ENCODE peak calls at places on chromosomes 12 and 14, in nine cellular contexts. J, M, L, W, T, Q, E, F and G are unnamed samples.

GRCh38 chr12:54616933-54617535 is 17.7 kb downstream of the LACRT start:
- DNase-seq in T (no peak), F (no peak), L (no peak), Q (no peak), J (no peak), M (no peak), W (no peak), E (no peak), G (no peak)

GRCh38 chr14:104284107-104284592 is 145.8 kb downstream of the KIF26A start:
- DNase-seq in M (no peak), E (peak; percentile 21), L (peak; percentile 2), W (peak; percentile 85), J (peak; percentile 21), F (no peak), T (peak; percentile 39), Q (no peak), G (no peak)

GRCh38 chr14:106318700-106319099 is 792.3 kb downstream of the TMEM121 start:
- DNase-seq in T (no peak), F (no peak), M (no peak), W (peak; percentile 36), E (no peak), L (no peak), J (no peak), Q (no peak), G (peak; percentile 29)

GRCh38 chr14:93832665-93833064 is 44.4 kb upstream of the PRIMA1 start:
- DNase-seq in M (no peak), E (peak; percentile 51), F (no peak), T (no peak), J (no peak), Q (no peak), W (peak; percentile 83), L (peak; percentile 83), G (no peak)

GRCh38 chr12:109760031-109760929 is 46.7 kb downstream of the FAM222A start:
- DNase-seq in L (peak; percentile 79), M (peak; percentile 17), Q (no peak), T (no peak), J (no peak), F (no peak), W (peak; percentile 54), E (peak; percentile 77), G (no peak)

GRCh38 chr14:91113829-91114078 is at the start of gene DGLUCY:
- DNase-seq in F (no peak), J (peak; percentile 94), M (peak; percentile 85), L (peak; percentile 87), Q (no peak), T (peak; percentile 87), E (peak; percentile 92), W (no peak), G (no peak)

GRCh38 chr12:88006351-88006750 is 22.9 kb downstream of the C12orf50 start:
- DNase-seq in Q (no peak), F (no peak), E (no peak), T (no peak), M (no peak), W (no peak), L (no peak), J (no peak), G (no peak)

GRCh38 chr14:99725774-99726537 is 41.9 kb downstream of the CYP46A1 start:
- DNase-seq in Q (no peak), M (peak; percentile 73), W (peak; percentile 48), J (no peak), L (peak; percentile 5), F (no peak), E (no peak), T (no peak), G (no peak)

GRCh38 chr12:57629897-57630471 is 3.0 kb downstream of the B4GALNT1 start:
- DNase-seq in W (no peak), Q (peak; percentile 17), T (no peak), L (no peak), E (no peak), M (peak; percentile 15), F (peak; percentile 69), J (no peak), G (no peak)

GRCh38 chr14:54606178-54606577 is 39.2 kb downstream of the SAMD4A start:
- DNase-seq in T (no peak), W (no peak), Q (no peak), J (no peak), M (peak; percentile 44), E (peak; percentile 84), F (no peak), L (no peak), G (no peak)

GRCh38 chr14:65167072-65167645 is 64.8 kb upstream of the MAX start:
- DNase-seq in M (no peak), W (no peak), Q (no peak), E (no peak), L (no peak), F (no peak), J (no peak), T (no peak), G (no peak)

GRCh38 chr14:64193821-64194220 is 100.3 kb downstream of the ESR2 start:
- DNase-seq in W (no peak), J (no peak), Q (no peak), L (peak; percentile 85), T (no peak), E (no peak), M (no peak), F (no peak), G (no peak)

GRCh38 chr14:23478109-23478698 is 8.7 kb downstream of the NGDN start:
- DNase-seq in M (peak; percentile 44), W (peak; percentile 77), L (peak; percentile 73), T (peak; percentile 62), F (peak; percentile 56), E (peak; percentile 53), J (no peak), Q (peak; percentile 2), G (peak; percentile 26)

GRCh38 chr12:96441811-96442210 is 41.6 kb upstream of the CDK17 start:
- DNase-seq in W (no peak), T (no peak), E (no peak), M (no peak), F (no peak), Q (no peak), L (no peak), J (no peak), G (no peak)

GRCh38 chr14:63614964-63615363 is 26.7 kb downstream of the WDR89 start:
- DNase-seq in M (no peak), L (no peak), W (no peak), J (no peak), T (no peak), E (no peak), Q (no peak), F (no peak), G (no peak)

GRCh38 chr12:57173089-57173488 is 25.7 kb upstream of the LRP1-AS start:
- DNase-seq in M (peak; percentile 94), W (peak; percentile 36), J (no peak), F (no peak), Q (no peak), L (peak; percentile 22), E (no peak), T (no peak), G (no peak)

GRCh38 chr12:4256043-4256826 is 17.3 kb upstream of the CCND2 start:
- DNase-seq in Q (no peak), W (no peak), T (no peak), F (no peak), L (no peak), E (no peak), J (no peak), M (no peak), G (no peak)

GRCh38 chr12:86261142-86261541 is 5.0 kb upstream of the MGAT4C start:
- DNase-seq in F (no peak), J (no peak), Q (no peak), W (peak; percentile 28), T (no peak), L (no peak), E (no peak), M (no peak), G (no peak)

GRCh38 chr12:119710374-119710773 is 42.4 kb downstream of the PRKAB1 start:
- DNase-seq in Q (no peak), W (no peak), L (no peak), T (no peak), M (no peak), F (no peak), E (no peak), J (no peak), G (no peak)

GRCh38 chr14:69481815-69482568 is 2.5 kb upstream of the PLEKHD1 start:
- DNase-seq in F (no peak), Q (no peak), E (peak; percentile 6), W (no peak), L (no peak), T (no peak), J (no peak), M (no peak), G (no peak)

GRCh38 chr14:104333903-104334811 is 195.8 kb downstream of the KIF26A start:
- DNase-seq in T (peak; percentile 13), W (no peak), M (peak; percentile 59), Q (no peak), J (no peak), F (no peak), E (peak; percentile 27), L (no peak), G (no peak)

GRCh38 chr14:63039800-63040380 is 5.4 kb downstream of the KCNH5 start:
- DNase-seq in L (no peak), W (peak; percentile 70), F (no peak), E (no peak), J (no peak), T (no peak), Q (no peak), M (peak; percentile 32), G (no peak)

GRCh38 chr14:22780941-22781605 is 14.6 kb downstream of the OXA1L start:
- DNase-seq in T (no peak), E (no peak), W (no peak), J (no peak), F (no peak), Q (no peak), L (no peak), M (no peak), G (no peak)

GRCh38 chr14:67674139-67674479 is 323 bp downstream of the VTI1B start:
- DNase-seq in M (peak; percentile 91), Q (peak; percentile 65), T (peak; percentile 86), W (peak; percentile 85), E (peak; percentile 82), L (peak; percentile 77), J (peak; percentile 52), F (peak; percentile 66), G (peak; percentile 16)

GRCh38 chr14:59585891-59586554 is 9.4 kb upstream of the CCDC175 start:
- DNase-seq in W (peak; percentile 29), L (no peak), E (no peak), M (no peak), J (no peak), Q (no peak), F (no peak), T (no peak), G (no peak)

GRCh38 chr14:24556756-24557155 is 19.3 kb downstream of the CTSG start:
- DNase-seq in F (no peak), M (no peak), T (no peak), J (no peak), W (no peak), Q (no peak), L (no peak), E (no peak), G (no peak)

GRCh38 chr12:53538209-53538689 is 31.0 kb upstream of the NPFF start:
- DNase-seq in W (peak; percentile 87), E (no peak), J (no peak), F (peak; percentile 45), M (no peak), T (peak; percentile 70), L (peak; percentile 34), Q (no peak), G (no peak)